ENCODE peak calls at places on chromosomes 16 and 17, in eight cellular contexts. D is sigmoid colon, X is mucosa of descending colon, F is lung microvascular endothelial cell, U is naive B cell, K is brain microvascular endothelial cell, A is T-helper 2 cell, P is NCI-H1417. Y is an unnamed sample.

GRCh38 chr17:79160980-79161621 is 86.5 kb downstream of the ENGASE start:
- DNase-seq in D (no peak), X (no peak), F (peak; percentile 64), U (no peak), K (no peak), A (no peak), P (no peak), Y (no peak)

GRCh38 chr17:61454095-61454931 is 2.1 kb downstream of the TBX4 start:
- DNase-seq in D (peak; percentile 55), X (no peak), F (no peak), U (no peak), K (no peak), A (no peak), P (no peak), Y (no peak)

GRCh38 chr17:45116434-45117016 is 15.8 kb downstream of the PLCD3 start:
- DNase-seq in D (no peak), X (no peak), F (no peak), U (no peak), K (no peak), A (no peak), P (no peak), Y (no peak)

GRCh38 chr16:79713609-79714309 is 113.2 kb upstream of the MAF start:
- DNase-seq in D (no peak), X (no peak), F (no peak), U (no peak), K (no peak), A (no peak), P (no peak), Y (no peak)

GRCh38 chr17:39626171-39626670 is 531 bp upstream of the PPP1R1B start:
- DNase-seq in D (no peak), X (no peak), F (no peak), U (no peak), K (no peak), A (no peak), P (no peak), Y (no peak)

GRCh38 chr16:85784813-85785212 is 14.5 kb downstream of the EMC8 start:
- DNase-seq in D (no peak), X (no peak), F (no peak), U (no peak), K (no peak), A (no peak), P (no peak), Y (no peak)

GRCh38 chr17:37564252-37564651 is 45.0 kb downstream of the SYNRG start:
- DNase-seq in D (no peak), X (no peak), F (no peak), U (no peak), K (no peak), A (no peak), P (no peak), Y (no peak)

GRCh38 chr17:48544356-48545021 is 420 bp downstream of the HOXB2 start:
- DNase-seq in D (peak; percentile 99), X (peak; percentile 80), F (no peak), U (peak; percentile 11), K (no peak), A (no peak), P (no peak), Y (no peak)

GRCh38 chr16:63684702-63685101 is 1437.2 kb downstream of the CDH11 start:
- DNase-seq in D (no peak), X (no peak), F (no peak), U (no peak), K (no peak), A (no peak), P (no peak), Y (no peak)

GRCh38 chr17:66347661-66348604 is 45.5 kb downstream of the PRKCA start:
- DNase-seq in D (no peak), X (peak; percentile 60), F (no peak), U (no peak), K (peak; percentile 35), A (no peak), P (peak; percentile 80), Y (no peak)

GRCh38 chr16:75011634-75012307 is 12.9 kb downstream of the ZNRF1 start:
- DNase-seq in D (no peak), X (no peak), F (peak; percentile 72), U (no peak), K (peak; percentile 88), A (no peak), P (no peak), Y (no peak)

GRCh38 chr17:49775546-49776260 is 11.8 kb upstream of the FAM117A start:
- DNase-seq in D (no peak), X (no peak), F (peak; percentile 87), U (no peak), K (peak; percentile 31), A (no peak), P (no peak), Y (no peak)

GRCh38 chr17:29412780-29413565 is 22.8 kb downstream of the TAOK1 start:
- DNase-seq in D (no peak), X (no peak), F (peak; percentile 12), U (no peak), K (peak; percentile 11), A (no peak), P (no peak), Y (no peak)

GRCh38 chr16:49521706-49522325 is 148.2 kb downstream of the C16orf78 start:
- DNase-seq in D (no peak), X (peak; percentile 30), F (no peak), U (no peak), K (no peak), A (no peak), P (no peak), Y (no peak)

GRCh38 chr17:28896884-28897768 is at the start of gene FLOT2:
- DNase-seq in D (peak; percentile 87), X (peak; percentile 80), F (peak; percentile 60), U (peak; percentile 68), K (no peak), A (peak; percentile 30), P (peak; percentile 33), Y (peak; percentile 69)

GRCh38 chr16:89191901-89192184 is 8.5 kb downstream of the SLC22A31 start:
- DNase-seq in D (no peak), X (no peak), F (no peak), U (no peak), K (no peak), A (no peak), P (no peak), Y (no peak)

GRCh38 chr16:2526135-2526534 is 5.1 kb downstream of the CEMP1 start:
- DNase-seq in D (no peak), X (peak; percentile 38), F (no peak), U (no peak), K (no peak), A (no peak), P (no peak), Y (no peak)

GRCh38 chr17:48522990-48523389 is 7.8 kb downstream of the HOXB1 start:
- DNase-seq in D (no peak), X (no peak), F (no peak), U (no peak), K (no peak), A (no peak), P (no peak), Y (no peak)

GRCh38 chr16:54976651-54977200 is 46.1 kb downstream of the IRX5 start:
- DNase-seq in D (no peak), X (no peak), F (no peak), U (no peak), K (no peak), A (no peak), P (no peak), Y (no peak)

GRCh38 chr17:80821546-80821945 is 170.1 kb upstream of the CHMP6 start:
- DNase-seq in D (peak; percentile 50), X (peak; percentile 12), F (no peak), U (no peak), K (no peak), A (no peak), P (no peak), Y (no peak)